ENCODE peak calls at places on chromosome 3, in six cellular contexts. K is astrocyte of the cerebellum, U is mammary epithelial cell, Q is WERI-Rb-1, P is neural progenitor cell, E is heart left ventricle. T is an unnamed sample.

GRCh38 chr3:195061756-195062655 is 209.0 kb downstream of the XXYLT1 start:
- DNase-seq in K (no peak), U (no peak), Q (no peak), P (no peak), E (no peak), T (no peak)

GRCh38 chr3:61796088-61796680 is 234.8 kb downstream of the PTPRG start:
- DNase-seq in K (no peak), U (no peak), Q (peak), P (peak), E (no peak), T (no peak)

GRCh38 chr3:125175321-125176078 is 37.0 kb downstream of the SLC12A8 start:
- DNase-seq in K (no peak), U (no peak), Q (no peak), P (no peak), E (no peak), T (no peak)

GRCh38 chr3:149480326-149481017 is 6.0 kb downstream of the TM4SF4 start:
- DNase-seq in K (peak), U (peak), Q (peak), P (peak), E (peak), T (peak)

GRCh38 chr3:172129868-172130751 is 90.7 kb downstream of the FNDC3B start:
- DNase-seq in K (peak), U (peak), Q (no peak), P (no peak), E (peak), T (peak)

GRCh38 chr3:10437272-10437994 is 68.0 kb downstream of the ATP2B2 start:
- DNase-seq in K (peak), U (peak), Q (no peak), P (no peak), E (no peak), T (no peak)

GRCh38 chr3:11543141-11543947 is 100.4 kb downstream of the VGLL4 start:
- DNase-seq in K (no peak), U (no peak), Q (no peak), P (no peak), E (no peak), T (peak)

GRCh38 chr3:195897081-195897852 is 11.1 kb downstream of the TNK2 start:
- DNase-seq in K (no peak), U (peak), Q (no peak), P (no peak), E (peak), T (no peak)

GRCh38 chr3:61832375-61833229 is 271.2 kb downstream of the PTPRG start:
- DNase-seq in K (no peak), U (no peak), Q (no peak), P (no peak), E (no peak), T (no peak)

GRCh38 chr3:66581261-66581660 is 80.4 kb upstream of the LRIG1 start:
- DNase-seq in K (no peak), U (no peak), Q (no peak), P (no peak), E (no peak), T (no peak)

GRCh38 chr3:149547954-149548728 is 73.6 kb downstream of the TM4SF4 start:
- DNase-seq in K (peak), U (peak), Q (no peak), P (no peak), E (peak), T (no peak)

GRCh38 chr3:146218880-146219866 is 31.7 kb downstream of the PLSCR4 start:
- DNase-seq in K (peak), U (no peak), Q (peak), P (peak), E (peak), T (no peak)

GRCh38 chr3:172173316-172174271 is 134.2 kb downstream of the FNDC3B start:
- DNase-seq in K (no peak), U (no peak), Q (no peak), P (no peak), E (no peak), T (no peak)

GRCh38 chr3:62981962-62982361 is 106.7 kb upstream of the CADPS start:
- DNase-seq in K (no peak), U (no peak), Q (no peak), P (no peak), E (no peak), T (no peak)

GRCh38 chr3:178236555-178237277 is 299.5 kb upstream of the KCNMB2 start:
- DNase-seq in K (no peak), U (peak), Q (no peak), P (no peak), E (no peak), T (no peak)

GRCh38 chr3:43231276-43232000 is 54.9 kb upstream of the SNRK start:
- DNase-seq in K (no peak), U (no peak), Q (no peak), P (no peak), E (no peak), T (no peak)

GRCh38 chr3:47799733-47800132 is 3.2 kb upstream of the DHX30 start:
- DNase-seq in K (no peak), U (no peak), Q (no peak), P (peak), E (no peak), T (no peak)

GRCh38 chr3:32310918-32311839 is 72.7 kb downstream of the CMTM8 start:
- DNase-seq in K (no peak), U (no peak), Q (peak), P (no peak), E (no peak), T (no peak)

GRCh38 chr3:112498916-112499315 is 356 bp downstream of the BTLA start:
- DNase-seq in K (no peak), U (no peak), Q (no peak), P (no peak), E (no peak), T (no peak)

GRCh38 chr3:125141596-125142417 is 70.7 kb downstream of the SLC12A8 start:
- DNase-seq in K (no peak), U (no peak), Q (no peak), P (peak), E (peak), T (no peak)

GRCh38 chr3:151468284-151468917 is 7.5 kb upstream of the IGSF10 start:
- DNase-seq in K (peak), U (peak), Q (peak), P (peak), E (no peak), T (peak)

GRCh38 chr3:185532881-185533280 is 19.5 kb downstream of the LIPH start:
- DNase-seq in K (no peak), U (no peak), Q (no peak), P (peak), E (no peak), T (no peak)

GRCh38 chr3:44076221-44076829 is 165.4 kb upstream of the TOPAZ1 start:
- DNase-seq in K (no peak), U (no peak), Q (no peak), P (no peak), E (no peak), T (no peak)

GRCh38 chr3:23567917-23568316 is 237.8 kb upstream of the UBE2E1 start:
- DNase-seq in K (peak), U (peak), Q (no peak), P (no peak), E (peak), T (no peak)

GRCh38 chr3:138786788-138787276 is 47.9 kb downstream of the PIK3CB start:
- DNase-seq in K (peak), U (peak), Q (no peak), P (no peak), E (no peak), T (no peak)

GRCh38 chr3:103203431-103203830 is 768.6 kb downstream of the ZPLD1 start:
- DNase-seq in K (no peak), U (no peak), Q (no peak), P (no peak), E (no peak), T (no peak)
- H3K4me3 ChIP-seq in K (no peak), U (no peak), Q (no peak), P (no peak), E (no peak), T (no peak)

GRCh38 chr3:50339485-50340196 is 995 bp downstream of the RASSF1 start:
- DNase-seq in K (no peak), U (no peak), Q (no peak), P (no peak), E (no peak), T (no peak)
- H3K4me3 ChIP-seq in K (no peak), U (no peak), Q (no peak), P (no peak), E (peak), T (peak)

GRCh38 chr3:45277636-45278035 is 51.5 kb upstream of the TMEM158 start:
- DNase-seq in K (no peak), U (no peak), Q (no peak), P (no peak), E (no peak), T (no peak)
- H3K4me3 ChIP-seq in K (no peak), U (no peak), Q (no peak), P (no peak), E (no peak), T (no peak)

DNA sequence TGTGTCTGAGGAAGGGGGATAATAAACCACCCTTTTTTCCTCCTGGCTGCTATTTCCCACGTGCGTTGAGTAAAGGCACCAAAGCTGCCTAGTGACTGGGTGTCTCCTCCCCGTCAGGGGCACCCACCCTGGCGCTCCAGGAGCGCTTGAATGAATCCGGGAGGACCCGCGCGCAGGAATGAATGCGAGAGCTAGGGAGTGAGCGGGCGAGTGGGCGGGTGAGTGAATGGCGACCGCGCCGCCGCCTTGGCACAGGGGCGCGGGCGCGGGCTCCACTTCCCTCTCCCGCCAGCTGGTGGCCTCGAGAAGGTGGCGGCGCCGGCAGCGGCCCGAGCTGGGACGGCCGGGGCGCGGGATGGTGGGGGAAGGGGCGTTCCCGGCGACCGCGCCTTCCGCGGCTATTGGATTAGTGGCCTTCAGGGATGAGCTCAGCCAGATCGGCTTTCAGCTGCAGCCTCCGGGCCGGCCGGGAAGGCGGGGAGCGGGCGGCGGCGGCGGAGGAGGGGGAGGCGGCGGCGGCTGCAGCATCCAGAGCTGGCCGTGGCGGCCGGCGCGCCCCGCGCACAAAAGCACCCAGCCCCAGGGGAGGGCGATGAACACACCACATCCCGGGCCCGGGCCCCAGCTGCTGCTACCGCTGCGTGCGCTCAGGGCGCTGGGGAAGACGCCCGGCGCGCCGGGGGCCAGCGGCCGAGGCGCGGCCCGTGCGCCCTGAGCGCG is at the start of gene SPSB4:
- DNase-seq in K (no peak), U (peak), Q (peak), P (peak), E (peak), T (no peak)
- H3K4me3 ChIP-seq in K (peak), U (no peak), Q (peak), P (peak), E (peak), T (peak)

GRCh38 chr3:129890891-129891290 is 2.6 kb downstream of the TMCC1 start:
- DNase-seq in K (no peak), U (no peak), Q (no peak), P (no peak), E (no peak), T (no peak)
- H3K4me3 ChIP-seq in K (no peak), U (no peak), Q (no peak), P (peak), E (no peak), T (no peak)

GRCh38 chr3:128487813-128488635 is 5.0 kb downstream of the GATA2 start:
- DNase-seq in K (peak), U (peak), Q (peak), P (peak), E (peak), T (no peak)

GRCh38 chr3:128489860-128490649 is 2.9 kb downstream of the GATA2 start:
- DNase-seq in K (no peak), U (peak), Q (peak), P (peak), E (peak), T (no peak)

GRCh38 chr3:128488636-128488994 is 4.4 kb downstream of the GATA2 start:
- DNase-seq in K (no peak), U (no peak), Q (no peak), P (no peak), E (no peak), T (no peak)

GRCh38 chr3:128490650-128491070 is 2.3 kb downstream of the GATA2 start:
- DNase-seq in K (no peak), U (no peak), Q (no peak), P (no peak), E (no peak), T (no peak)

DNA sequence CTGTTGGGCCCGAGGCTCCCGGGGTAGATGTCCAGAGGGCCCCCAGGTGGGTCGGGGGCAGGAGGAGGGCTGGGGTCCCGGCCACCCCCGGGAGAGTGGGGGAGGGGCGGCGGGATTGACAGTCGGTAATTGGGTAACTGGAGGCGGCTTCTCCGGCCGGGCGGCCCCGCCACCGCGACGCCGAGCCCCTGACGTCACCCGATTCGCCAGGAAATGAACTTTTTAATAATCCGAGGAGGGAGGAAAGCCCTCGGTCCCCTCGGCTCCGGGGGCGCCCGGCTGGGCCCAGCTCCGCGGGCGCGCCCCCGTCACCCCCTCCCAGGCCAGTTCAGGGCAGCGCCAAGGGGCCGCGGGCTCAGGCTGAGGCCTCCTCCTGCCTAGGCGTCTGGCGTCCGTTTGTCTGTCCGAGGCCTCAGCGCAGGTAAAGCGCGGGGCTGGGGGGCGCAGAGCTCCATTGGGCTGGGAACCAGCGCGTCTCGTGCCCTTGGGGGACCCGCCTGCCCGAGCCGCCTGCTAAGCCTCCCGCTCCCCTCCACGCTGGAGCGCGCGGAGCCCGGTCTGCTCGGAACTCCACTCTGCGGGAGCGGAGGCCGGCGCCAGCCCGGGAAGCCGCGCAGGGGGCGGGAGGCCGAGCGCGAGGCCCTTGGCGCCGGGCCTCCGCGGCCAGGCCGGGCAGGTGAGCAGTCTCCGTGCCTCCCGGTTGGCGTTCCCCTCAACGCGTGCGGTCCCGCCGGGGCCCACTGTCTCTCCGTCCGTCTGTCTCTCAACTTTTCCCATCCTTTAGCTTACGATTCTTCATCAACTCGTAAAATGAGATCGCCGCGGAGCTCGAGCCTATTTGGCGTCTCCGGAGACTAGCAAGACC is 3.8 kb downstream of the GATA2 start:
- DNase-seq in K (no peak), U (no peak), Q (no peak), P (peak), E (peak), T (no peak)
- H3K4me3 ChIP-seq in K (peak), U (peak), Q (peak), P (peak), E (peak), T (peak)

GRCh38 chr3:53167418-53168174 is 6.6 kb downstream of the PRKCD start:
- DNase-seq in K (no peak), U (no peak), Q (no peak), P (peak), E (no peak), T (no peak)

GRCh38 chr3:53168175-53168923 is 7.3 kb downstream of the PRKCD start:
- DNase-seq in K (no peak), U (no peak), Q (no peak), P (peak), E (peak), T (peak)

GRCh38 chr3:53169832-53170324 is 8.9 kb downstream of the PRKCD start:
- DNase-seq in K (no peak), U (no peak), Q (no peak), P (no peak), E (no peak), T (no peak)

GRCh38 chr3:53170325-53171108 is 9.5 kb downstream of the PRKCD start:
- DNase-seq in K (no peak), U (peak), Q (no peak), P (no peak), E (peak), T (no peak)

DNA sequence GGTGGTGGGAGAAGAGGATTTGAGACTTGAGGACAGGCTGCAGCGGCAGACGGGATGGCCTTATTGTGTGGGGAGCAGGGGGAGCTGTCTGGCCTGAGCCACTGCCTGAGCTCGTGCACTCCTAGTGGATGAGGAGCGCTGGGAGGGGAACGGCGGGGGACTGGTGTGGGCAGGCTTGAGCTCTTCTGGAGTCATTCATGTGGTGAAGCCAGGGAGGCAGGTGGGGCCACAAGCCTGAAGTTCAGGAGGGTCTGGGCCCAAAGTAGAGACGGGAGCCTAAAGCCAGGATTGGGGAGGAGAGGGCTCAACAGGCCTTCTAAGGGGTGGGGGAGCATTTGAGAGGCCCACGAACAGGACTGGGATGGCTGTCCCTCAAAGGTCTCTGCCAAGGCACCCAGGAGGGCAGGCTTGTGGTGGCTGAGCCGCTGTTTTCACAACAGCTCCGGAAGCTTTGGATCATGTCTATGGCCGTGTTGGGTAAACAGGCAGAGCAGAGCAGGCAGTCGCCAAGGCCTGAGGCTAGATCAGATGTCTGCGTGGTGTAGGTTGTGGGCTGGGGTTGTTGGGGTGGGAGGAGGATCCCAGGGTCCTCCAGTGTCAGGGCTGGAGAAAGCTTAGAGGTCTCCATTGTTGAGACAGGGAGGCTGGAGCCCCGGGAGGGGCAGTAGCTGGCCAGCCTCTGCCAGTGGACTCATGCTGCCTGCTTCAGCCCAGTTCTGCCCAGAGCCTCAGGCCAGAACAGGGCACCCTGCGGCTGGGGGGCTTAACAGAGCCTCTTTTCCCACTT is 8.2 kb downstream of the PRKCD start:
- DNase-seq in K (no peak), U (peak), Q (peak), P (peak), E (no peak), T (no peak)
- H3K4me3 ChIP-seq in K (no peak), U (no peak), Q (no peak), P (no peak), E (no peak), T (no peak)

T was measured in tibial nerve.